ENCODE peak calls at places on chromosomes 6 and 20, in ten cellular contexts. I is tibial nerve; K is lower lobe of right lung; G is naive thymus-derived CD4-positive, alpha-beta T cell; L is neural progenitor cell; U is spleen; W is CD8-positive, alpha-beta T cell; Q is CD8-positive, alpha-beta memory T cell; J is endodermal cell; X is small intestine. C is an unnamed sample.
A peak's percentile ranks its signal among the peaks of the same experiment; 100 is the strongest.

GRCh38 chr20:57109151-57109953 is 157.1 kb downstream of the BMP7 start:
- DNase-seq in I (no peak), K (no peak), G (no peak), L (no peak), U (no peak), W (no peak), Q (no peak), J (no peak), X (no peak), C (no peak)

GRCh38 chr20:49275634-49276033 is 2.2 kb downstream of the ZNFX1 start:
- DNase-seq in I (no peak), K (no peak), G (no peak), L (no peak), U (no peak), W (no peak), Q (no peak), J (no peak), X (no peak), C (no peak)

GRCh38 chr6:129662406-129662766 is 47.6 kb downstream of the ARHGAP18 start:
- DNase-seq in I (no peak), K (no peak), G (no peak), L (no peak), U (no peak), W (no peak), Q (no peak), J (no peak), X (no peak), C (no peak)

GRCh38 chr6:80143312-80143960 is 37.0 kb downstream of the BCKDHB start:
- DNase-seq in I (peak; percentile 78), K (peak; percentile 49), G (no peak), L (no peak), U (no peak), W (no peak), Q (no peak), J (no peak), X (peak; percentile 80), C (no peak)

GRCh38 chr20:35312348-35312747 is 20.1 kb upstream of the FAM83C start:
- DNase-seq in I (no peak), K (no peak), G (no peak), L (no peak), U (no peak), W (no peak), Q (no peak), J (no peak), X (no peak), C (no peak)

GRCh38 chr6:33276864-33277662 is at the start of gene B3GALT4:
- DNase-seq in I (peak; percentile 48), K (peak; percentile 85), G (peak; percentile 88), L (peak; percentile 93), U (peak; percentile 96), W (peak; percentile 83), Q (peak; percentile 58), J (peak; percentile 95), X (peak; percentile 89), C (peak; percentile 94)

GRCh38 chr6:1424306-1424927 is 35.0 kb downstream of the FOXF2 start:
- DNase-seq in I (no peak), K (no peak), G (no peak), L (peak; percentile 77), U (no peak), W (no peak), Q (no peak), J (peak; percentile 88), X (peak; percentile 54), C (no peak)

GRCh38 chr6:134351615-134352474 is 33.9 kb upstream of the SGK1 start:
- DNase-seq in I (no peak), K (no peak), G (peak; percentile 24), L (peak; percentile 23), U (no peak), W (peak; percentile 54), Q (no peak), J (peak; percentile 73), X (no peak), C (no peak)

GRCh38 chr20:53208110-53208908 is 236.2 kb downstream of the TSHZ2 start:
- DNase-seq in I (no peak), K (no peak), G (no peak), L (peak; percentile 77), U (no peak), W (peak; percentile 52), Q (no peak), J (peak; percentile 89), X (no peak), C (no peak)

GRCh38 chr6:66930559-66931290 is 1223.7 kb upstream of the EYS start:
- DNase-seq in I (no peak), K (no peak), G (no peak), L (no peak), U (no peak), W (no peak), Q (no peak), J (no peak), X (no peak), C (no peak)

GRCh38 chr20:36794116-36794474 is 20.5 kb upstream of the DSN1 start:
- DNase-seq in I (no peak), K (no peak), G (no peak), L (no peak), U (no peak), W (no peak), Q (no peak), J (no peak), X (no peak), C (no peak)

GRCh38 chr6:14824835-14825223 is 421.0 kb upstream of the JARID2 start:
- DNase-seq in I (no peak), K (no peak), G (no peak), L (peak; percentile 47), U (no peak), W (no peak), Q (no peak), J (peak; percentile 82), X (no peak), C (no peak)

GRCh38 chr6:35080821-35081425 is 60.2 kb downstream of the TCP11 start:
- DNase-seq in I (no peak), K (no peak), G (no peak), L (no peak), U (peak; percentile 67), W (no peak), Q (no peak), J (peak; percentile 58), X (no peak), C (no peak)
- H3K36me3 ChIP-seq in I (peaks cover 19% of the 10 kb centered on the region), K (peaks cover 97% of the 10 kb centered on the region), G (peaks cover 79% of the 10 kb centered on the region), L (no peaks in the 10 kb centered on the region), U (peaks cover 83% of the 10 kb centered on the region), W (peaks cover 10% of the 10 kb centered on the region), Q (no peaks in the 10 kb centered on the region), J (peaks cover 21% of the 10 kb centered on the region), X (peaks cover 5% of the 10 kb centered on the region), C (peaks cover 2% of the 10 kb centered on the region)

GRCh38 chr6:2846873-2847224 is 5.2 kb upstream of the SERPINB1 start:
- DNase-seq in I (no peak), K (no peak), G (no peak), L (no peak), U (no peak), W (no peak), Q (no peak), J (no peak), X (no peak), C (no peak)
- H3K4me3 ChIP-seq in I (no peak overlapping the region), K (no peak overlapping the region), G (no peak overlapping the region), L (no peak overlapping the region), U (no peak overlapping the region), W (peak overlapping the region; percentile 9), Q (peak overlapping the region; percentile 20), J (no peak overlapping the region), X (no peak overlapping the region), C (no peak overlapping the region)

GRCh38 chr20:58675146-58675584 is 17.4 kb upstream of the NPEPL1 start:
- DNase-seq in I (no peak), K (no peak), G (no peak), L (no peak), U (no peak), W (no peak), Q (no peak), J (peak; percentile 54), X (no peak), C (no peak)
- H3K36me3 ChIP-seq in I (no peaks in the 10 kb centered on the region), K (peaks cover 94% of the 10 kb centered on the region), G (peaks cover 73% of the 10 kb centered on the region), L (peaks cover 7% of the 10 kb centered on the region), U (peaks cover 45% of the 10 kb centered on the region), W (peaks cover 52% of the 10 kb centered on the region), Q (peaks cover 38% of the 10 kb centered on the region), J (peaks cover 86% of the 10 kb centered on the region), X (peaks cover 13% of the 10 kb centered on the region), C (peaks cover 17% of the 10 kb centered on the region)

DNA sequence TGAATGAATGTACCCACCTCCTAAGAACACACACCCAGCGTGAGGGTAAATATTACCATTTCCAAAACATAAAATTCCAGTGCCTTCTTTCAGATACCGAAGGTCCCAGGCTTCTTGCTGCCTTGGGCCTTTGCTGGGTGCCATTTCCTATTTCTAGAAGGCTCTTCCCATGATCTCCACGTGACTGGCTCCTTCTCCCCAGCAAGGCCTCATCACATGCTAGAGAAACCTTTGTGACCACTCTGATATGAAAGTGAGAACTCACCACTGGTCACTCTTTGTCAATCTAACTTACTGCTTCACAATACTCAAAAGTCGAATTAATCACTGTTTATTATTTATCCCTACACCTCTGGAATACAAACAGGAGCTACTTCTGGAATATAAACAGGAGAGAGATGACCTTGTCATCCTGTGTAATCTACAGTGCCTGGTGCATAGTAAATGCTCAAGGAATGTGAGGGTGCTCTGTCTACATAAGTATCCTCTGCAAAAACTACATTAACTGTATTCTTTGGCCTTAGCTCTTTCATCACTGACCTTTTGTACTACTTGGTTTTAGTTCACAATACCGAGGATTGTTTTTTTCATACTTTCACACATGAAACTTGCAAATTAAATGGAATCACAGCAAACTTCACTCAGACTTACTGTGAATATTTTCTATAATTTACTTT is 1.6 kb downstream of the STX7 start:
- DNase-seq in I (no peak), K (no peak), G (no peak), L (no peak), U (no peak), W (no peak), Q (no peak), J (no peak), X (peak; percentile 33), C (no peak)
- H3K4me3 ChIP-seq in I (peak overlapping the region; percentile 88), K (peak overlapping the region; percentile 92), G (no peak overlapping the region), L (peak overlapping the region; percentile 75), U (peak overlapping the region; percentile 84), W (no peak overlapping the region), Q (no peak overlapping the region), J (peak overlapping the region; percentile 96), X (peak overlapping the region; percentile 58), C (peak overlapping the region; percentile 84)

GRCh38 chr6:31532644-31533454 is 4.1 kb downstream of the MCCD1 start:
- DNase-seq in I (no peak), K (no peak), G (no peak), L (no peak), U (no peak), W (no peak), Q (no peak), J (no peak), X (no peak), C (no peak)

GRCh38 chr6:31529329-31530150 is 778 bp downstream of the MCCD1 start:
- DNase-seq in I (no peak), K (no peak), G (no peak), L (no peak), U (no peak), W (no peak), Q (no peak), J (peak; percentile 84), X (no peak), C (no peak)

GRCh38 chr6:31530659-31531058 is 1.9 kb downstream of the MCCD1 start:
- DNase-seq in I (no peak), K (no peak), G (no peak), L (no peak), U (no peak), W (no peak), Q (no peak), J (peak; percentile 60), X (no peak), C (no peak)

GRCh38 chr6:31531771-31532643 is 3.2 kb downstream of the MCCD1 start:
- DNase-seq in I (no peak), K (no peak), G (no peak), L (no peak), U (no peak), W (no peak), Q (no peak), J (no peak), X (no peak), C (no peak)

GRCh38 chr6:31531162-31531561 is 2.4 kb downstream of the MCCD1 start:
- DNase-seq in I (no peak), K (no peak), G (no peak), L (no peak), U (no peak), W (no peak), Q (no peak), J (no peak), X (no peak), C (no peak)
- H3K36me3 ChIP-seq in I (peaks cover 38% of the 10 kb centered on the region), K (peaks cover 68% of the 10 kb centered on the region), G (peaks cover 66% of the 10 kb centered on the region), L (peaks cover 24% of the 10 kb centered on the region), U (peaks cover 68% of the 10 kb centered on the region), W (peaks cover 55% of the 10 kb centered on the region), Q (peaks cover 53% of the 10 kb centered on the region), J (peaks cover 67% of the 10 kb centered on the region), X (peaks cover 42% of the 10 kb centered on the region), C (peaks cover 40% of the 10 kb centered on the region)

C was measured in GM06990.